ENCODE peak calls at places on chromosomes 6 and 20, in seven cellular contexts. B is GM10248; D is anterior cingulate cortex; G is HuH-7; T is stimulated activated naive CD8-positive, alpha-beta T cell treated with anti-CD3 and anti-CD28 coated beads, Interleukin-15, amount 100 ng/mL, for 72 hours; C is stimulated activated CD4-positive, alpha-beta T cell treated with anti-CD3 and anti-CD28 coated beads, Interleukin-15, amount 100 ng/mL, for 1 hour; E is CD4-positive, alpha-beta T cell. V is an unnamed sample.

GRCh38 chr20:9110365-9110764 is 41.5 kb downstream of the PLCB4 start:
- DNase-seq in B (no peak), D (no peak), G (no peak), T (no peak), C (no peak), E (no peak), V (no peak)

GRCh38 chr6:3929281-3929798 is 80.2 kb downstream of the FAM50B start:
- DNase-seq in B (no peak), D (no peak), G (no peak), T (no peak), C (no peak), E (no peak), V (no peak)

GRCh38 chr6:3876866-3877265 is 27.7 kb downstream of the FAM50B start:
- DNase-seq in B (no peak), D (no peak), G (no peak), T (no peak), C (no peak), E (no peak), V (no peak)

GRCh38 chr20:51930775-51931174 is 128.5 kb upstream of the SALL4 start:
- DNase-seq in B (no peak), D (no peak), G (no peak), T (no peak), C (no peak), E (no peak), V (no peak)

GRCh38 chr6:132912273-132912672 is 97.9 kb downstream of the RPS12 start:
- DNase-seq in B (no peak), D (no peak), G (no peak), T (no peak), C (no peak), E (no peak), V (no peak)

GRCh38 chr6:26578741-26579140 is 18.0 kb upstream of the ABT1 start:
- DNase-seq in B (no peak), D (no peak), G (no peak), T (no peak), C (no peak), E (no peak), V (no peak)

GRCh38 chr6:116382587-116382986 is 11.8 kb downstream of the DSE start:
- DNase-seq in B (no peak), D (no peak), G (no peak), T (no peak), C (no peak), E (no peak), V (no peak)

GRCh38 chr20:15823718-15824117 is 749.5 kb downstream of the KIF16B start:
- DNase-seq in B (no peak), D (no peak), G (no peak), T (no peak), C (no peak), E (no peak), V (no peak)

GRCh38 chr20:61760321-61761112 is 305.2 kb downstream of the TAF4 start:
- DNase-seq in B (no peak), D (no peak), G (no peak), T (no peak), C (no peak), E (no peak), V (no peak)